ENCODE peak calls at places on chromosomes 12 and 14, in eight cellular contexts. F, N, O, C, H, Y, T and G are unnamed samples.

GRCh38 chr14:93079321-93079720 is 36.4 kb downstream of the ITPK1 start:
- DNase-seq in N (no peak), O (peak; percentile 8), Y (no peak), T (no peak), F (no peak), H (no peak), C (no peak), G (no peak)

GRCh38 chr14:100738269-100738691 is 11.6 kb downstream of the DLK1 start:
- DNase-seq in O (no peak), H (no peak), C (no peak), T (no peak), Y (no peak), F (no peak), N (no peak), G (no peak)

GRCh38 chr12:59678759-59679411 is 83.1 kb downstream of the SLC16A7 start:
- DNase-seq in O (no peak), F (no peak), C (no peak), T (no peak), H (no peak), Y (no peak), N (no peak), G (no peak)

GRCh38 chr12:1920436-1920835 is 2.0 kb upstream of the CACNA2D4 start:
- DNase-seq in F (no peak), N (no peak), Y (no peak), O (peak; percentile 19), H (no peak), C (no peak), T (no peak), G (no peak)

GRCh38 chr14:76958975-76959710 is 69.4 kb downstream of the IRF2BPL start:
- DNase-seq in N (peak; percentile 79), O (peak; percentile 82), H (no peak), T (no peak), C (peak; percentile 62), Y (no peak), F (peak; percentile 91), G (no peak)

GRCh38 chr12:4044101-4044500 is 170.9 kb upstream of the PARP11 start:
- DNase-seq in Y (no peak), O (no peak), H (no peak), C (no peak), N (no peak), F (no peak), T (no peak), G (no peak)

GRCh38 chr12:124609041-124609984 is 41.9 kb upstream of the NCOR2 start:
- DNase-seq in N (peak; percentile 85), Y (peak; percentile 83), C (peak; percentile 77), O (peak; percentile 63), T (peak; percentile 98), H (peak; percentile 80), F (peak; percentile 41), G (peak; percentile 55)

GRCh38 chr14:99537399-99537798 is 56.2 kb downstream of the CCNK start:
- DNase-seq in Y (no peak), T (no peak), C (no peak), N (peak; percentile 82), F (peak; percentile 55), O (peak; percentile 99), H (peak; percentile 85), G (no peak)

GRCh38 chr14:103194256-103195045 is 71.2 kb downstream of the TNFAIP2 start:
- DNase-seq in Y (no peak), F (peak; percentile 35), H (no peak), C (no peak), N (no peak), T (no peak), O (no peak), G (no peak)

GRCh38 chr12:27246141-27246540 is 2.1 kb downstream of the STK38L start:
- DNase-seq in N (no peak), T (no peak), O (no peak), Y (no peak), C (no peak), H (no peak), F (no peak), G (no peak)

GRCh38 chr12:27244680-27245005 is 557 bp downstream of the STK38L start:
- DNase-seq in C (no peak), O (peak; percentile 56), F (no peak), T (no peak), Y (no peak), H (no peak), N (peak; percentile 38), G (no peak)

GRCh38 chr12:27243006-27243405 is 1.1 kb upstream of the STK38L start:
- DNase-seq in H (no peak), Y (no peak), C (no peak), T (no peak), O (no peak), F (no peak), N (no peak), G (no peak)

GRCh38 chr12:27245039-27245438 is 953 bp downstream of the STK38L start:
- DNase-seq in N (peak; percentile 47), H (no peak), F (no peak), Y (no peak), T (peak; percentile 28), C (no peak), O (no peak), G (no peak)

GRCh38 chr12:27243804-27244679 is at the start of gene STK38L:
- DNase-seq in H (peak; percentile 98), O (peak; percentile 95), N (peak; percentile 95), F (peak; percentile 78), C (peak; percentile 95), Y (peak; percentile 92), T (peak; percentile 98), G (peak; percentile 88)
- TF ChIP-seq CTCF in H (no peak), O (peak; percentile 21), N (peak; percentile 45), F (no peak), C (peak; percentile 18), Y (no peak), T (no peak), G (no peak)

GRCh38 chr12:112855375-112855774 is 51.4 kb upstream of the OAS1 start:
- DNase-seq in T (no peak), C (no peak), Y (no peak), F (no peak), O (peak; percentile 64), H (no peak), N (no peak), G (no peak)
- TF ChIP-seq CTCF in T (no peak), C (peak; percentile 5), Y (no peak), F (no peak), O (peak; percentile 41), H (no peak), N (peak; percentile 8), G (no peak)

GRCh38 chr14:24075485-24076301 is 4.3 kb downstream of the CPNE6 start:
- DNase-seq in T (no peak), O (no peak), F (no peak), Y (no peak), C (peak; percentile 61), H (no peak), N (no peak), G (no peak)

GRCh38 chr14:24077086-24077485 is 5.7 kb downstream of the CPNE6 start:
- DNase-seq in H (no peak), T (no peak), Y (no peak), C (no peak), N (no peak), F (no peak), O (no peak), G (no peak)

GRCh38 chr14:24076302-24076601 is 4.9 kb downstream of the CPNE6 start:
- DNase-seq in N (no peak), H (no peak), O (no peak), F (no peak), T (no peak), Y (no peak), C (no peak), G (no peak)

GRCh38 chr14:24072881-24073877 is 1.8 kb downstream of the CPNE6 start:
- DNase-seq in N (no peak), Y (no peak), F (no peak), T (no peak), O (no peak), C (no peak), H (no peak), G (no peak)

GRCh38 chr14:24074625-24075484 is 3.5 kb downstream of the CPNE6 start:
- DNase-seq in F (no peak), H (no peak), C (no peak), T (peak; percentile 35), O (no peak), Y (no peak), N (no peak), G (no peak)
- TF ChIP-seq CTCF in F (no peak), H (no peak), C (no peak), T (no peak), O (no peak), Y (no peak), N (no peak), G (no peak)

GRCh38 chr12:127711108-127711507 is 555.9 kb upstream of the TMEM132C start:
- DNase-seq in Y (no peak), N (no peak), C (no peak), O (no peak), F (no peak), H (no peak), T (no peak), G (no peak)
- TF ChIP-seq CTCF in Y (no peak), N (peak; percentile 47), C (peak; percentile 11), O (peak; percentile 30), F (peak; percentile 25), H (no peak), T (no peak), G (no peak)

GRCh38 chr12:46276756-46277155 is 7.9 kb upstream of the SLC38A1 start:
- DNase-seq in N (no peak), C (no peak), O (no peak), T (no peak), F (no peak), H (no peak), Y (no peak), G (no peak)
- TF ChIP-seq CTCF in N (no peak), C (no peak), O (no peak), T (no peak), F (no peak), H (no peak), Y (no peak), G (no peak)

GRCh38 chr12:8950702-8951478 is 1.4 kb upstream of the M6PR start:
- DNase-seq in N (no peak), T (no peak), C (no peak), F (no peak), H (no peak), Y (no peak), O (no peak), G (no peak)
- TF ChIP-seq CTCF in N (no peak), T (no peak), C (no peak), F (no peak), H (no peak), Y (peak; percentile 37), O (no peak), G (no peak)

DNA sequence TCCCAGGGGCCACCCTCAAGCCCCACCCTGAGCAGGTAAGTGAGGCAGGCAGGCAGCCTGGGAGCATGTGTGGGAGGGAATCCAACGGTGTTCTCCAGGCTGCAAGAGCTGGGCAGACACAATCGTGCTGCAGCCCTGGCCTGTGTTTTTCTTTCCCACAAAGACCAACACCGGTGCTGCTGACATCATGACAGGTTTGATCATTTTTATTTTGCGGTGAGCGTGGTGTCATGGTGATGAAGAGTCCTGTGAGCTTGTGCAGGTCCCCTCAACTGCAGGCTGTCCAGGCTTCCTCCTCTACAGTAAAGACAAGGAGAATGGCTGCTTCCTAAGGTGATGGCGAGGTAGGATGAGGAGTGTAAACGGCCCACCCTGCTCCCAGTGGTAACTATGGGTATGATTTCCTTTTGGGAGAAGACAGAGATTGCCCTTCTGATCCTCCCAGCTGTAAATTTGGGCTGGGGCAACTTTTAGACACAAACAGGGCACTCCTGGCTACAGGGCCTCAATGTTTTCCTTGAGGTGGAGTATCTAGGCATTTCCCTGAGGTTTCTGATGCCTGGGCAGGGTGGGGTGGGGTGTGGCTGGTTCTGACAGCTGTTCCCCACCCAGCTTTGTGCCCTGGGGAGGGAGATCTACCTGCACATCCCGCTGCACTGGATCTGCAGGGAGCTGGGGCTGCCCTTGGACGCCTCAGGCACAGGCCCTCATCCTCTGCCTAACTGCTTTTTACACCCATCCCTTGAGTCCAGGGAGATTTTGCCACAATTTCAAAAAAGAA is 109.1 kb downstream of the VCPKMT start:
- DNase-seq in N (no peak), O (no peak), C (no peak), T (peak; percentile 87), F (no peak), H (no peak), Y (no peak), G (no peak)
- TF ChIP-seq CTCF in N (no peak), O (no peak), C (no peak), T (no peak), F (no peak), H (no peak), Y (no peak), G (no peak)